ENCODE peak calls at places on chromosomes 16 and 17, in four cellular contexts. One of them, this sample, is unnamed.

GRCh38 chr16:67068212-67068753 is 39.3 kb downstream of the CBFB start:
- DNase-seq in fibroblast of the aortic adventitia: no peak
- DNase-seq in stimulated activated CD4-positive, alpha-beta T cell treated with anti-CD3 and anti-CD28 coated beads, Interleukin-4, amount 100 ng/mL, for 24 hours: no peak
- DNase-seq in transverse colon: no peak
- DNase-seq in this sample: no peak

GRCh38 chr16:72371307-72372081 is 199.5 kb upstream of the PMFBP1 start:
- DNase-seq in stimulated activated CD4-positive, alpha-beta T cell treated with anti-CD3 and anti-CD28 coated beads, Interleukin-4, amount 100 ng/mL, for 24 hours: no peak
- DNase-seq in fibroblast of the aortic adventitia: peak; percentile 19
- DNase-seq in transverse colon: no peak
- DNase-seq in this sample: no peak

GRCh38 chr16:1923299-1924034 is 5.3 kb upstream of the HS3ST6 start:
- DNase-seq in fibroblast of the aortic adventitia: peak; percentile 46
- DNase-seq in transverse colon: peak; percentile 66
- DNase-seq in stimulated activated CD4-positive, alpha-beta T cell treated with anti-CD3 and anti-CD28 coated beads, Interleukin-4, amount 100 ng/mL, for 24 hours: no peak
- DNase-seq in this sample: peak; percentile 78

GRCh38 chr16:88941933-88942909 is 34.8 kb downstream of the CBFA2T3 start:
- DNase-seq in stimulated activated CD4-positive, alpha-beta T cell treated with anti-CD3 and anti-CD28 coated beads, Interleukin-4, amount 100 ng/mL, for 24 hours: peak; percentile 56
- DNase-seq in transverse colon: peak; percentile 69
- DNase-seq in fibroblast of the aortic adventitia: no peak
- DNase-seq in this sample: peak; percentile 95

GRCh38 chr17:62163847-62164246 is 98.8 kb upstream of the MED13 start:
- DNase-seq in transverse colon: peak; percentile 87
- DNase-seq in stimulated activated CD4-positive, alpha-beta T cell treated with anti-CD3 and anti-CD28 coated beads, Interleukin-4, amount 100 ng/mL, for 24 hours: no peak
- DNase-seq in fibroblast of the aortic adventitia: no peak
- DNase-seq in this sample: peak; percentile 54

GRCh38 chr16:24409045-24409444 is 130.3 kb upstream of the RBBP6 start:
- DNase-seq in fibroblast of the aortic adventitia: no peak
- DNase-seq in transverse colon: no peak
- DNase-seq in stimulated activated CD4-positive, alpha-beta T cell treated with anti-CD3 and anti-CD28 coated beads, Interleukin-4, amount 100 ng/mL, for 24 hours: no peak
- DNase-seq in this sample: peak; percentile 58

GRCh38 chr17:76036497-76037380 is 9.6 kb upstream of the EVPL start:
- DNase-seq in stimulated activated CD4-positive, alpha-beta T cell treated with anti-CD3 and anti-CD28 coated beads, Interleukin-4, amount 100 ng/mL, for 24 hours: no peak
- DNase-seq in fibroblast of the aortic adventitia: peak; percentile 15
- DNase-seq in transverse colon: peak; percentile 41
- DNase-seq in this sample: no peak

GRCh38 chr17:69323806-69324205 is 3.1 kb downstream of the ABCA5 start:
- DNase-seq in transverse colon: no peak
- DNase-seq in fibroblast of the aortic adventitia: no peak
- DNase-seq in stimulated activated CD4-positive, alpha-beta T cell treated with anti-CD3 and anti-CD28 coated beads, Interleukin-4, amount 100 ng/mL, for 24 hours: no peak
- DNase-seq in this sample: no peak

GRCh38 chr16:66309-67182 is 5.9 kb downstream of the RHBDF1 start:
- DNase-seq in transverse colon: no peak
- DNase-seq in fibroblast of the aortic adventitia: no peak
- DNase-seq in stimulated activated CD4-positive, alpha-beta T cell treated with anti-CD3 and anti-CD28 coated beads, Interleukin-4, amount 100 ng/mL, for 24 hours: no peak
- DNase-seq in this sample: no peak

GRCh38 chr17:19354123-19354522 is 8.4 kb downstream of the B9D1 start:
- DNase-seq in fibroblast of the aortic adventitia: peak; percentile 95
- DNase-seq in stimulated activated CD4-positive, alpha-beta T cell treated with anti-CD3 and anti-CD28 coated beads, Interleukin-4, amount 100 ng/mL, for 24 hours: no peak
- DNase-seq in transverse colon: no peak
- DNase-seq in this sample: no peak

GRCh38 chr17:19331134-19331533 is 31.4 kb downstream of the B9D1 start:
- DNase-seq in transverse colon: no peak
- DNase-seq in fibroblast of the aortic adventitia: peak; percentile 84
- DNase-seq in stimulated activated CD4-positive, alpha-beta T cell treated with anti-CD3 and anti-CD28 coated beads, Interleukin-4, amount 100 ng/mL, for 24 hours: no peak
- DNase-seq in this sample: no peak

This sample was measured in D341Med.